ENCODE peak calls at places on chromosome X, in ten cellular contexts. Z is upper lobe of right lung; R is WTC11; K is progenitor cell of endocrine pancreas; G is CD8-positive, alpha-beta T cell; X is D721Med; D is IMR-90; U is activated B cell treated with CpG ODN at 0.5 μM for 24 hours; F is AG04449; Y is Peyer's patch. W is an unnamed sample.

GRCh38 chrX:30589146-30589888 is 11.8 kb upstream of the TASL start:
- DNase-seq in Z (no peak), R (no peak), K (no peak), G (no peak), X (no peak), D (no peak), U (no peak), F (no peak), Y (no peak), W (no peak)

GRCh38 chrX:152850465-152850864 is 19.6 kb downstream of the NSDHL start:
- DNase-seq in Z (no peak), R (no peak), K (no peak), G (no peak), X (no peak), D (no peak), U (no peak), F (no peak), Y (no peak), W (no peak)

GRCh38 chrX:65406532-65406931 is 128.1 kb downstream of the LAS1L start:
- DNase-seq in Z (no peak), R (peak; percentile 29), K (no peak), G (no peak), X (no peak), D (no peak), U (no peak), F (no peak), Y (peak; percentile 42), W (no peak)

GRCh38 chrX:120244735-120245498 is 5.7 kb upstream of the ZBTB33 start:
- DNase-seq in Z (peak; percentile 81), R (peak; percentile 67), K (peak; percentile 19), G (peak; percentile 60), X (no peak), D (peak; percentile 71), U (peak; percentile 40), F (peak; percentile 9), Y (peak; percentile 68), W (peak; percentile 57)

GRCh38 chrX:9465380-9466114 is 689 bp downstream of the TBL1X start:
- DNase-seq in Z (peak; percentile 64), R (peak; percentile 25), K (no peak), G (peak; percentile 20), X (no peak), D (no peak), U (peak; percentile 40), F (no peak), Y (peak; percentile 47), W (peak; percentile 29)

GRCh38 chrX:69705818-69706217 is 89.9 kb downstream of the EDA start:
- DNase-seq in Z (no peak), R (no peak), K (no peak), G (no peak), X (no peak), D (no peak), U (no peak), F (no peak), Y (no peak), W (no peak)

GRCh38 chrX:138008280-138008679 is 442.4 kb downstream of the ZIC3 start:
- DNase-seq in Z (no peak), R (no peak), K (no peak), G (no peak), X (no peak), D (no peak), U (no peak), F (no peak), Y (no peak), W (no peak)

GRCh38 chrX:129737921-129738320 is 858 bp upstream of the XPNPEP2 start:
- DNase-seq in Z (no peak), R (no peak), K (no peak), G (no peak), X (no peak), D (peak; percentile 65), U (no peak), F (no peak), Y (no peak), W (no peak)

GRCh38 chrX:106302304-106302703 is 134.2 kb downstream of the PWWP3B start:
- DNase-seq in Z (no peak), R (no peak), K (no peak), G (no peak), X (no peak), D (no peak), U (no peak), F (no peak), Y (no peak), W (no peak)

GRCh38 chrX:101265869-101266428 is 25.2 kb downstream of the TAF7L start:
- DNase-seq in Z (no peak), R (no peak), K (no peak), G (no peak), X (no peak), D (peak; percentile 87), U (no peak), F (peak; percentile 23), Y (no peak), W (no peak)

DNA sequence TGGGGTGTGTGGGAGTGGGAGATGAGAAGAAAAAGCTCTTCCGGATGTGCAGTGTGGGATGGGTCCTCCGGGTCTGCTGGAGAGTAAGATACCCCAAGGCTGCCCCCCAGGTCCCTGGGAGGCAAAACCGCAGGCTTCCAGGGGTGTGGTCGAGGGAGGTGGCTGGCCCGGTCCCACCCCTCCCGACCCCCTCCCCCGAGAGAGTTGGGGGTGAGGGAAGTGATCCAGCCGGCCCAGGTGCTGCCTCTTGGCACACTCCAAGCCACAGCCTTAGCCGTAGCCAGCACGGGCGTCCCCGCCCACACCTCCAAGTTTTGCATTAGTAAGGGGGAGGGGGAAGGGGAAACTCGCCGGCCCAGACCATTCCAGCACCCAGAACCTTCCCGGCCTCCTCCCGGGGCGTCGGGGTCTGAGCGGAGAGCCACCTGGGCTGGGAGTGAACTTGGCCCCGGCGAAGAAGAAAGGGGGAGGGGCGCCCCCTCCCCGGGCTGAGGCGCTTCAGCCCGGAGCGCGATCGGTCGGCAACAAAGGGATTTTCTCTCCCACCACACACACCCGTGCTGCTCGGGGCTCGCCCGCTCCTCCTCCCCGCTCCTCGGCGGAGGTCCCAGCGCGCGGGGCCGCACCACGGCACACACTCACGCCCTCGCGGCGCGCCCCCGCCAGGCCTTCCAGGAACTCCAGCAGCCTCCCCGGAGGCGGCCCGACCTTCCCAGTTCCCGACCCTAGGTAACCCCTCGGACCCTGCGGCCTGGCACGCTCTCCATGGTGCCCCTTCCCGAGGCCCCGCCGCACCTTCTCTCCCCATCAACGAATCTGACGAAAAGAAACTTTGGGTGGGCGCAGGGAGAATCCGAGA is 14.4 kb downstream of the BCOR start:
- DNase-seq in Z (peak; percentile 74), R (no peak), K (peak; percentile 19), G (no peak), X (no peak), D (no peak), U (peak; percentile 25), F (no peak), Y (no peak), W (peak; percentile 59)
- TF ChIP-seq CTCF in Z (no peak), R (no peak), K (peak; percentile 17), G (no peak), X (no peak), D (no peak), U (no peak), F (no peak), Y (no peak), W (no peak)

DNA sequence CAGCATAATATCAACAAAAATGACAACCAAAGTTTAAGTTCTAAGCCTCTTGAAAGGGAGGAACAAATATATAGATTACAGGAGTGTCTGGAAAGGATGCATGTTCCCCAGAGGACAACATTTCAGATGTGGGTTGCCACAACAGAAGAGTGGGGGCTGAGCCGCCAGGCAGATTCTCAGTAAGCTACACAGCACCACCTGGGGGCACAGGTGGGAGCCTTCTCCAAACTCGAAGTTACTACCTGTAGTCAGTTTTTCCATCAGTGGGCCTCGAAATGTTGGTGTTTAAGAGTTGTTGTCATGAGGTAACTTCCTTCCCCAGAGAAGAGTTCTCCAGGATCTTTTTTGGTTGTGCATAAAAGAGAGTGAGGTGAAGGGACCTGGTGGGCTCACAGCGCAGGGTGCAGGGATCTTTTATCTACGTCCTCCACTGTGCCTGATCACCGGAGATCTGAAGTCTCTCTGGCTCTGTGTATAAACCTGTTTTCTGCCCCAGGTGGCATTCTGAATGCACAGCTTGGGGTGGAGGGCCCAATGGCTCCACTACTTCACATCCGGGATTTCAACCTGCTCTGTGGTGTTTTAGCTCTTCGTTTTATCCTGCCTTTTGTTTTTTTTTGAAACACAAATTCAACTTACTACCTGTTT is 58.4 kb upstream of the STS start:
- DNase-seq in Z (no peak), R (peak; percentile 48), K (peak; percentile 34), G (peak; percentile 20), X (no peak), D (no peak), U (no peak), F (no peak), Y (no peak), W (peak; percentile 16)
- TF ChIP-seq CTCF in Z (no peak), R (no peak), K (peak; percentile 71), G (peak; percentile 28), X (peak; percentile 15), D (no peak), U (no peak), F (no peak), Y (peak; percentile 4), W (peak; percentile 19)

GRCh38 chrX:109827772-109828171 is 94.7 kb upstream of the ACSL4 start:
- DNase-seq in Z (no peak), R (no peak), K (no peak), G (no peak), X (no peak), D (no peak), U (no peak), F (no peak), Y (no peak), W (no peak)

GRCh38 chrX:109822861-109823260 is 89.8 kb upstream of the ACSL4 start:
- DNase-seq in Z (no peak), R (no peak), K (no peak), G (no peak), X (no peak), D (no peak), U (no peak), F (no peak), Y (no peak), W (no peak)

GRCh38 chrX:109830704-109831206 is 97.7 kb upstream of the ACSL4 start:
- DNase-seq in Z (no peak), R (no peak), K (no peak), G (no peak), X (no peak), D (peak; percentile 75), U (no peak), F (no peak), Y (no peak), W (no peak)

GRCh38 chrX:109830157-109830703 is 97.2 kb upstream of the ACSL4 start:
- DNase-seq in Z (no peak), R (no peak), K (no peak), G (no peak), X (no peak), D (no peak), U (no peak), F (no peak), Y (no peak), W (no peak)

GRCh38 chrX:109826954-109827708 is 94.1 kb upstream of the ACSL4 start:
- DNase-seq in Z (no peak), R (no peak), K (no peak), G (no peak), X (no peak), D (peak; percentile 89), U (no peak), F (peak; percentile 64), Y (no peak), W (no peak)
- TF ChIP-seq CTCF in Z (no peak), R (no peak), K (no peak), G (no peak), X (no peak), D (peak; percentile 17), U (no peak), F (peak; percentile 9), Y (no peak), W (no peak)

DNA sequence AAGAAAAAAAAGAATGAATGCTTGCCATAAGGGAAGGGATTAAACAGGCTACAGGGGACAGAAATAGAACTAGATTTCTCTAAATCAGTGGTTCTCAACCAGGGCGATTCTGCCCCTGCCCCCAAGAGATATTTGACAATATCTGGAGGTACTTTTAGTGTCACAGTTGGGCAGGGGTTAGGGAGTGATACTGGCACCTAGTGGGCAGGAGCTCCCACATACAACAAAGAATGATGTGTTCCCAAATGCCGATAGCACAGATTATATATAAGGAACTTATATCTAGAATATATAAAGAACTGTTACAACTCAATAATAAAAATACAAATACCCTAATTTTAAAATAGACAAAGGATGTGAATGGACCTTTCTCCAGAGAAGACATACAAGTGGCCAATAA is 14.7 kb downstream of the S100G start:
- DNase-seq in Z (no peak), R (no peak), K (no peak), G (no peak), X (no peak), D (no peak), U (no peak), F (no peak), Y (no peak), W (no peak)
- TF ChIP-seq CTCF in Z (no peak), R (no peak), K (no peak), G (no peak), X (no peak), D (no peak), U (no peak), F (no peak), Y (no peak), W (no peak)